ENCODE peak calls at places on chromosomes 4 and X, in ten cellular contexts. A is AG04450; L is upper lobe of left lung; O is progenitor cell of endocrine pancreas; M is Peyer's patch; W is AG04449; J is epithelial cell of esophagus; V is heart left ventricle; T is lower leg skin; F is CD4-positive, alpha-beta T cell. U is an unnamed sample.

GRCh38 chr4:147182041-147182440 is 236.4 kb upstream of the TTC29 start:
- DNase-seq in A (no peak), L (no peak), O (no peak), M (no peak), W (no peak), J (no peak), V (no peak), T (no peak), F (no peak), U (no peak)

GRCh38 chr4:53322696-53323095 is 43.2 kb downstream of the SCFD2 start:
- DNase-seq in A (no peak), L (no peak), O (no peak), M (no peak), W (no peak), J (no peak), V (no peak), T (no peak), F (no peak), U (no peak)

GRCh38 chr4:73152893-73153292 is 83.4 kb upstream of the COX18 start:
- DNase-seq in A (no peak), L (no peak), O (no peak), M (no peak), W (no peak), J (no peak), V (no peak), T (no peak), F (no peak), U (no peak)

GRCh38 chr4:15479089-15479912 is 9.6 kb downstream of the CC2D2A start:
- DNase-seq in A (peak; percentile 70), L (peak; percentile 13), O (peak; percentile 38), M (peak; percentile 57), W (peak; percentile 42), J (peak; percentile 85), V (peak; percentile 37), T (no peak), F (no peak), U (peak; percentile 59)

GRCh38 chr4:77220841-77221613 is 64.0 kb downstream of the CCNG2 start:
- DNase-seq in A (no peak), L (no peak), O (no peak), M (no peak), W (no peak), J (peak; percentile 54), V (peak; percentile 63), T (no peak), F (no peak), U (no peak)

GRCh38 chr4:96649536-96649935 is 809.6 kb downstream of the PDHA2 start:
- DNase-seq in A (no peak), L (no peak), O (no peak), M (no peak), W (no peak), J (peak; percentile 36), V (no peak), T (no peak), F (no peak), U (no peak)

GRCh38 chrX:153782324-153782723 is 1.5 kb downstream of the SRPK3 start:
- DNase-seq in A (no peak), L (no peak), O (no peak), M (no peak), W (no peak), J (no peak), V (no peak), T (no peak), F (no peak), U (no peak)

GRCh38 chrX:1673337-1673736 is 58.5 kb downstream of the ASMT start:
- DNase-seq in A (no peak), L (no peak), O (no peak), M (peak; percentile 67), W (no peak), J (no peak), V (no peak), T (no peak), F (peak; percentile 34), U (peak; percentile 32)

DNA sequence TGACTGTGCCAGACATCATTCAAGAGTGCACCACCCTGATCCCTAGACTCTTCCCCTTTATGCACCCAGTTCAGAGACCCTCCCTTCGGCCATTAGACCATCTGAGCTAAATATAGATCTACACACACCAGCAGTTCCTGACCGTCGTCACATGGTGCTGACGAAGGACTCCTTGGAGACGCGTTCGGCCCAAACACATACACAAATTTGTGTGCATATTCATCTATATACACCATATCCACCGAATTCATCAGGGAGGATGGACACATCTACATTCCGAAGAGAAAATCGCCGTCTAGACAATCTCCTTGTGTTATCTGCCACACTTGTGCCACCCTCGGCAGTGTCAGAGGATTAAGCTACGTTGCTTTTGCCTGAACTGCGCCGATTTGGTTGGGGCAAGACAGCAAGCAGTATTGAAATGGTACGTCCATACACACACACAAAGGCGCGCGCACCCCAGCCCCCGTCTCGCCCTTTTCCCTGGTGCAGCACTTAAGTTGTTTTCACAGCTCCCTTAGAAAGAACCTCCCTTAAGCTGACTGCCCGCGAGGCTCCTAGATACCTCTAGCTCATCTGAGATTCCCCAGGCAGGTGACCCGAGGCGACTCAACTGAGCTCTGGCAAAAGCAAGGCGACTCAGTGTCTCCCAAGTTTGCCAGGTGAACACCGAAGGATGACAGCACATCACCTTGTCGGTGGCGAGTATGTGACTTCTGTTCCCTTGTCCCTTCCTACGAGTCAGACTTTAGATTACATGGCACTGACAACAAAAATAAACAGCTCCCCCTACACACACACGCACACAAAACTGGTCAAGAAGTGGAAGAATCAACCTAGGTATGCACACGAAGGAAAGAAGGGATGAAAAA is 1.0 kb downstream of the RASGEF1B start:
- DNase-seq in A (no peak), L (peak; percentile 87), O (no peak), M (peak; percentile 81), W (no peak), J (peak; percentile 43), V (peak; percentile 59), T (peak; percentile 74), F (peak; percentile 28), U (peak; percentile 25)
- TF ChIP-seq CTCF in A (no peak), L (no peak), O (no peak), M (no peak), W (no peak), J (no peak), V (no peak), T (no peak), F (no peak), U (no peak)

GRCh38 chr4:180057891-180058643 is 2185.1 kb upstream of the TENM3 start:
- DNase-seq in A (no peak), L (peak; percentile 86), O (peak; percentile 40), M (peak; percentile 46), W (no peak), J (no peak), V (no peak), T (no peak), F (no peak), U (peak; percentile 54)

GRCh38 chr4:180058731-180059215 is 2184.4 kb upstream of the TENM3 start:
- DNase-seq in A (no peak), L (peak; percentile 89), O (peak; percentile 52), M (peak; percentile 69), W (no peak), J (peak; percentile 41), V (no peak), T (no peak), F (no peak), U (peak; percentile 60)

GRCh38 chr4:180059216-180059881 is 2183.9 kb upstream of the TENM3 start:
- DNase-seq in A (no peak), L (peak; percentile 74), O (peak; percentile 14), M (no peak), W (no peak), J (no peak), V (no peak), T (no peak), F (no peak), U (peak; percentile 31)

GRCh38 chr4:180057198-180057821 is 2185.9 kb upstream of the TENM3 start:
- DNase-seq in A (no peak), L (no peak), O (peak; percentile 13), M (no peak), W (no peak), J (no peak), V (no peak), T (no peak), F (no peak), U (peak; percentile 27)

DNA sequence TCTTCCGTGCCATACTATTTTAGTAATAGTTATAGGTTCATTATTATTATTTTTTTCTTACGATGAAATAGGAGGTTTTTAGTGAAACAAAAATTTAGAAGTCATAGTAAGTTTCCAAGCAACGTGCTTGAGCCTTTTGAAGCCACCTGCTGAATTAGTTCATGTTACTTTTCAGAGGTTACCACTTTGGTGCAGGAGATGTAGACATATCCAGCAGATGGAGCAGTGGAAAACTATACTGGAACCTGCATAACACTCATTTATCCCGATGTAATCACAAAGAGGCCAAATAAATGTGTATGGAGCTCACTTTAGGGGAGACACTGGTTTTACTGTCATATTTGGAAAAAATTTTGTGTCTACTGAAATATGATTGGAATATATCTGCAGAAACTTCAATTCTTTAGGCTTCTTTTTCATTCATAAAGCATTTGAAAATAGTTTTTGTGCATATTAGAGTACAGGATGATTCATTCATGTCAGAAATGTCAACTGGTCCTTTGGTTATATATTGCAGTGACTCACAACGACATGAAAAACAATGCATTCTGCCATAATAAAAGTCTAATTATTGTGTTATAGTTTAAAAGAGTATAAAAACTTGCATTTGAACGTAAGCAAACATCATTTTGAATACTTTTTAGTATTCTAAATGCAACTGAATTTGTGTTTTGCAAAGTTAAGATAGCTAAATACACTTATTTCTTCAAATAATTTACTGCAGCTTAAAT is 2182.9 kb upstream of the TENM3 start:
- DNase-seq in A (no peak), L (no peak), O (no peak), M (no peak), W (no peak), J (peak; percentile 33), V (no peak), T (no peak), F (no peak), U (no peak)
- TF ChIP-seq CTCF in A (peak; percentile 46), L (no peak), O (peak; percentile 31), M (peak; percentile 29), W (no peak), J (peak; percentile 33), V (no peak), T (no peak), F (no peak), U (no peak)

DNA sequence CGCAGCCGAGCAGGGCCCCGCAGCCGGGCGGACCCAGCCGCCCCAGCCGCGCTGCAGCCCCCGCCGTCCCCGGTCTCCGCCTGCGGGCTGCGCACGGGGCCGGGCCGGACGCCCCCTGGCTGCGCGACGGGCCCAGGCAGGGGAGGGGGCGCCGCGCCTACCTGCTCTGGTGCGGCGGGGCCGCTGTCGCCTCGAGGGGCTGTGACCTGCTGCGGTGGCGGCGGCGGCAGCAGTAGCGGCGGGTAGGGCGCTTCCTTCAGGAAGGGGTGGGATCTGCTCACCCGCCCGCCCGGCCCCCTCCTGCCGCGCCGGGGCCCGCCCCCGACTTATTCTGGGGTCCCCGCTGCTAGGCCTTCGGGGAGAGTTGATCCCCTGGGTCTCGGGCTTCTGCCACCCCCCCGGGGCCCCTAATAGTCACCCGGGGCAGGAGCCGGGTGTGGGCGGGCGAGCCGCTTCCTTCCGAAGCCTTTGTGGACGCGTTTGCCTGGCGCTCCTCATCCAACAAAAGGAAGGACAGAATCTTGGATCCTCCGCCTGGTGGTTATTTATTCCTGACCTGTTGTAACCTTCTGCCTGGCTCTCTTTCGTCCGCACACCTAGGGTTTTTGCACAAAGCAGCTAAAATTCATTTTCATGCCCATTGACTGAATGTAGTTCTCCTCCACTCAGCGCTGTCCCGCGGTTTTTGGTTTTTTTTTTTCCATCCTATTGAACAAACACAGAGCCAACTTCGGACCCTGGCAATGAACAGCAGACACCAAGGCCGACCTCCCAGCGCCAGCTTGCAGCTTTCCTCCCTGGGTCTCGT is at the start of gene TMEM150C:
- DNase-seq in A (no peak), L (peak; percentile 87), O (peak; percentile 62), M (no peak), W (no peak), J (peak; percentile 27), V (peak; percentile 60), T (no peak), F (no peak), U (peak; percentile 55)
- TF ChIP-seq CTCF in A (no peak), L (peak; percentile 38), O (peak; percentile 46), M (peak; percentile 10), W (peak; percentile 4), J (no peak), V (peak; percentile 29), T (no peak), F (no peak), U (no peak)

GRCh38 chr4:150401083-150401687 is 180.8 kb upstream of the MAB21L2 start:
- DNase-seq in A (no peak), L (no peak), O (no peak), M (no peak), W (no peak), J (no peak), V (no peak), T (no peak), F (no peak), U (no peak)

GRCh38 chr4:150402968-150403367 is 179.0 kb upstream of the MAB21L2 start:
- DNase-seq in A (no peak), L (no peak), O (no peak), M (peak; percentile 62), W (no peak), J (no peak), V (peak; percentile 55), T (no peak), F (peak; percentile 9), U (no peak)
- TF ChIP-seq CTCF in A (no peak), L (no peak), O (no peak), M (no peak), W (no peak), J (no peak), V (no peak), T (no peak), F (no peak), U (no peak)